ENCODE peak calls at places on chromosomes 3 and 15, in four cellular contexts. L is HepG2, M is WTC11, K is K562. F is an unnamed sample.

GRCh38 chr15:56744701-56745683 is 11.7 kb upstream of the ZNF280D start:
- DNase-seq in K (no peak), L (no peak), M (no peak), F (no peak)

GRCh38 chr3:194396561-194396896 is 2.5 kb downstream of the GP5 start:
- DNase-seq in M (no peak), L (peak; percentile 12), K (no peak), F (no peak)

GRCh38 chr3:49553690-49554634 is at the start of gene BSN:
- DNase-seq in L (peak; percentile 80), K (peak; percentile 99), M (peak; percentile 93), F (peak; percentile 100)

GRCh38 chr3:5974637-5975322 is 787.3 kb downstream of the EDEM1 start:
- DNase-seq in K (no peak), M (no peak), L (no peak), F (no peak)

GRCh38 chr15:58438111-58438510 is 6.3 kb downstream of the LIPC start:
- DNase-seq in K (no peak), L (no peak), M (no peak), F (no peak)

GRCh38 chr15:26134152-26134551 is 271.0 kb upstream of the ATP10A start:
- DNase-seq in K (no peak), M (no peak), L (no peak), F (no peak)

GRCh38 chr3:114380233-114380645 is 86.4 kb downstream of the TIGIT start:
- DNase-seq in L (no peak), K (no peak), M (no peak), F (no peak)

GRCh38 chr3:127889461-127889863 is 25.6 kb upstream of the KBTBD12 start:
- DNase-seq in M (no peak), L (no peak), K (no peak), F (no peak)

GRCh38 chr3:149850787-149851582 is 38.0 kb downstream of the RNF13 start:
- DNase-seq in K (peak; percentile 47), M (no peak), L (no peak), F (peak; percentile 6)

GRCh38 chr3:146163584-146163983 is 2.6 kb upstream of the PLOD2 start:
- DNase-seq in M (no peak), K (no peak), L (no peak), F (no peak)

GRCh38 chr15:63291507-63291906 is 14.1 kb downstream of the APH1B start:
- DNase-seq in K (no peak), M (no peak), L (no peak), F (no peak)

GRCh38 chr3:46466871-46467403 is 2.2 kb upstream of the LTF start:
- DNase-seq in M (no peak), L (no peak), K (no peak), F (no peak)

GRCh38 chr3:66144792-66145733 is 75.7 kb upstream of the SLC25A26 start:
- DNase-seq in K (no peak), L (no peak), M (no peak), F (no peak)

GRCh38 chr15:45155739-45156138 is 25.9 kb downstream of the DUOX1 start:
- DNase-seq in L (no peak), K (no peak), M (no peak), F (no peak)

GRCh38 chr3:172750069-172750367 is 508 bp upstream of the ECT2 start:
- DNase-seq in M (no peak), L (no peak), K (no peak), F (no peak)

GRCh38 chr15:62138124-62138523 is 27.0 kb downstream of the C2CD4B start:
- DNase-seq in L (no peak), K (no peak), M (no peak), F (no peak)

GRCh38 chr15:32641517-32642059 is at the start of gene SCG5:
- DNase-seq in L (no peak), M (peak; percentile 90), K (peak; percentile 66), F (peak; percentile 67)

GRCh38 chr3:50254577-50255250 is 14.2 kb upstream of the SEMA3B start:
- DNase-seq in M (no peak), L (no peak), K (no peak), F (no peak)

GRCh38 chr15:73683624-73684536 is at the start of gene CD276:
- DNase-seq in L (peak; percentile 61), M (peak; percentile 80), K (peak; percentile 86), F (peak; percentile 91)

GRCh38 chr3:185572183-185572582 is 13.9 kb upstream of the SENP2 start:
- DNase-seq in K (peak; percentile 54), L (no peak), M (no peak), F (no peak)

GRCh38 chr3:172307143-172307560 is 141.1 kb downstream of the GHSR start:
- DNase-seq in L (no peak), K (peak; percentile 74), M (no peak), F (peak; percentile 41)

GRCh38 chr3:45551214-45552010 is 43.1 kb upstream of the LIMD1 start:
- DNase-seq in K (peak; percentile 80), M (no peak), L (peak; percentile 13), F (no peak)

GRCh38 chr3:2807514-2807913 is 302.7 kb downstream of the IL5RA start:
- DNase-seq in K (no peak), M (no peak), L (no peak), F (no peak)

GRCh38 chr3:2810723-2811122 is 299.5 kb downstream of the IL5RA start:
- DNase-seq in M (no peak), L (no peak), K (no peak), F (no peak)
- TF ChIP-seq FOXJ3 in M (no peak), L (no peak), K (no peak), F (no peak)

GRCh38 chr3:12286927-12287726 is 1.7 kb upstream of the PPARG start:
- DNase-seq in L (no peak), M (peak; percentile 53), K (no peak), F (peak; percentile 54)
- TF ChIP-seq FOXJ3 in L (no peak), M (no peak), K (no peak), F (no peak)

GRCh38 chr15:99911824-99912223 is 178.6 kb upstream of the LYSMD4 start:
- DNase-seq in M (no peak), K (no peak), L (no peak), F (no peak)

GRCh38 chr15:99916668-99917223 is 183.5 kb upstream of the LYSMD4 start:
- DNase-seq in M (no peak), L (no peak), K (no peak), F (no peak)

GRCh38 chr15:99918072-99918471 is 184.8 kb upstream of the LYSMD4 start:
- DNase-seq in L (no peak), M (no peak), K (no peak), F (no peak)

GRCh38 chr15:99921086-99921485 is 187.8 kb upstream of the LYSMD4 start:
- DNase-seq in M (no peak), K (no peak), L (no peak), F (no peak)

DNA sequence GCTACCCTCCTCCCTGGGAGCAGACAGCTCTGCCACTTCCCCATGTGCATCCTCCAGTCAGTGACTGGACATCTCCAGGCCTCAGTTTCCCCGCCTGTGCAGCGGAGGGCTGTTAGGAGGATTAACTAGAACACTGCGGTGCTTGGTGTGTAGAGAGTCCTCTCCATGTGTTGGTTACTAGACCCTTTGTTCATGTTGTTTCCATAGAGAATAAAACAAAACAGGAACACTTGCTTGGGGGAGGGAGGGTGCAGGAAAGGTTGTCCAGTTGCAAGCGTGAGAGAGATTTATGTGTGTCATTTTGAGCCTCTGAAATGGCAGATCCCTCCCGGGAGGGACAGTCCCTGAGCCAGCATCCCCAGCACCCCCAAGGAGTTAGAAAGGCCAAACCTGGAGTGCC is 184.0 kb upstream of the LYSMD4 start:
- DNase-seq in L (no peak), K (no peak), M (no peak), F (no peak)
- TF ChIP-seq FOXJ3 in L (no peak), K (no peak), M (no peak), F (no peak)

GRCh38 chr3:32613183-32613582 is 42.5 kb upstream of the DYNC1LI1 start:
- DNase-seq in L (no peak), M (no peak), K (no peak), F (no peak)
- TF ChIP-seq FOXJ3 in L (no peak), M (no peak), K (no peak), F (no peak)

DNA sequence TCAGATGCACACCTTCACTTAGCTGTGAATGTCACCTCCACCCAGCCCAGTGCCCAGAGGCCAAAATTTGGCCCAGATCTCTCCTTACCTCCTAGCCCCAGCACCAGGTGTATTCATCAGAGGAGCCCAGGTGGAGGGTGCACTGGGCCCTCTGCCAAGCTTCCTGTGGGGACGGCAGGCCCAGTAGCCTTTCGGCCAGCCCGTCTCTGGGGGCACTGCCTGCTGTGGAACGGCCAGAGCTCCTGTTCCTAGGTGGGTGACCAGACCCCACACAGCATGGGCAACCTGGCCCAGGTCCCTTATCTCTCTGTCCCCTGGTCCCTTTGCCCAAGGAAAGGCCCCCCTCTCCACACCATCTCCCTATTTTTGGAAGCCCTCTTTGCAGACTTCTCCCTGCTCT is 67.8 kb downstream of the AAGAB start:
- DNase-seq in K (no peak), M (no peak), L (no peak), F (no peak)
- TF ChIP-seq FOXJ3 in K (no peak), M (no peak), L (no peak), F (no peak)

GRCh38 chr3:56025316-56025715 is 443.0 kb downstream of the ERC2 start:
- DNase-seq in L (no peak), M (no peak), K (no peak), F (no peak)
- TF ChIP-seq FOXJ3 in L (no peak), M (no peak), K (no peak), F (no peak)

DNA sequence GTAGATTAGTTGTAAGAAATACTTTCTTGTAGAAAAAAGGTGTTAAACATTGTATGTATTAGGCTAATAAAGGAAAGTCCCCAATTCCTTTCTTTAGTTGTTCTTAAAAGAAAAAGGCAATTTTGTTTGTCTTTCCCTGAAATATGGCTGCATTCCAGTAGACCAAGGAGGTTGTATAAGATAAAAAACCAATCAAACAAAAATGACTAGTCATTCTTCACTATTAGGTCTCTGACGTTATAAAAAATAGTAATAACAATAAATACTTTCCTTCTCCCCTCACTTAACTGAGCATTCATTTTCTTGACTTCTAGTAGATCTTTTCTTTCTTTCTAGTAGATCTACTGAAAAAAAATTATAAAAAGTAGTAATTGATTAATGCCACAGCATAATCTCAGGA is 8.6 kb upstream of the PPM1L start:
- DNase-seq in M (no peak), L (no peak), K (no peak), F (no peak)
- TF ChIP-seq FOXJ3 in M (no peak), L (no peak), K (no peak), F (no peak)

GRCh38 chr3:170909129-170909903 is 879 bp upstream of the EIF5A2 start:
- DNase-seq in L (peak; percentile 69), M (no peak), K (no peak), F (no peak)
- TF ChIP-seq FOXJ3 in L (no peak), M (no peak), K (no peak), F (no peak)

GRCh38 chr3:76403556-76403955 is 618.2 kb upstream of the ZNF717 start:
- DNase-seq in M (no peak), L (no peak), K (no peak), F (no peak)

GRCh38 chr3:76405196-76405595 is 619.8 kb upstream of the ZNF717 start:
- DNase-seq in K (no peak), M (no peak), L (no peak), F (no peak)

GRCh38 chr3:76400141-76400540 is 614.8 kb upstream of the ZNF717 start:
- DNase-seq in L (no peak), K (no peak), M (no peak), F (no peak)
- TF ChIP-seq FOXJ3 in L (no peak), K (no peak), M (no peak), F (no peak)

GRCh38 chr15:41047474-41047873 is 68.6 kb downstream of the INO80 start:
- DNase-seq in L (no peak), K (no peak), M (no peak), F (no peak)

GRCh38 chr15:41042851-41043250 is 73.2 kb downstream of the INO80 start:
- DNase-seq in L (no peak), K (no peak), M (no peak), F (no peak)

GRCh38 chr15:41048397-41048796 is 67.7 kb downstream of the INO80 start:
- DNase-seq in K (no peak), L (peak; percentile 21), M (no peak), F (no peak)

GRCh38 chr15:41043276-41043675 is 72.8 kb downstream of the INO80 start:
- DNase-seq in L (peak; percentile 13), K (no peak), M (no peak), F (no peak)
- TF ChIP-seq FOXJ3 in L (no peak), K (no peak), M (no peak), F (no peak)

F was measured in SK-N-SH.